ENCODE peak calls at places on chromosomes 4 and X, in ten cellular contexts. U is occipital lobe; Z is EH; W is activated CD4-positive, alpha-beta T cell treated with anti-CD3 and anti-CD28 coated beads, Interleukin-2, amount 10 ng/mL, durations not matched to agents 24 days and 14 days; K is NCI-H2029 treated with DMSO at 0.1 percent for 48 hours; O is Ammon's horn; G is OCI-M1; D is effector memory CD8-positive, alpha-beta T cell; Y is NCI-H1417; M is NCI-H1436. Q is an unnamed sample.

GRCh38 chr4:4913628-4914027 is 54.2 kb downstream of the MSX1 start:
- DNase-seq in U (no peak), Z (no peak), W (no peak), K (no peak), O (no peak), G (no peak), D (no peak), Y (no peak), M (no peak), Q (no peak)

GRCh38 chr4:116926631-116927295 is 158.6 kb downstream of the TRAM1L1 start:
- DNase-seq in U (no peak), Z (no peak), W (no peak), K (no peak), O (peak; percentile 3), G (no peak), D (no peak), Y (no peak), M (no peak), Q (no peak)

GRCh38 chr4:76607266-76607799 is 172.3 kb downstream of the SHROOM3 start:
- DNase-seq in U (no peak), Z (peak; percentile 97), W (no peak), K (no peak), O (no peak), G (no peak), D (no peak), Y (no peak), M (no peak), Q (no peak)

GRCh38 chr4:56668267-56668666 is 12.8 kb downstream of the HOPX start:
- DNase-seq in U (no peak), Z (peak; percentile 33), W (peak; percentile 66), K (no peak), O (no peak), G (peak; percentile 45), D (no peak), Y (no peak), M (no peak), Q (no peak)

GRCh38 chr4:159549092-159549491 is 446.2 kb downstream of the RAPGEF2 start:
- DNase-seq in U (no peak), Z (no peak), W (no peak), K (no peak), O (no peak), G (no peak), D (no peak), Y (no peak), M (no peak), Q (no peak)

GRCh38 chr4:47831026-47831689 is 6.7 kb downstream of the CORIN start:
- DNase-seq in U (no peak), Z (no peak), W (no peak), K (peak; percentile 57), O (no peak), G (no peak), D (no peak), Y (peak; percentile 25), M (no peak), Q (no peak)

GRCh38 chr4:56466910-56467283 is 520 bp upstream of the SRP72 start:
- DNase-seq in U (no peak), Z (no peak), W (peak; percentile 64), K (no peak), O (no peak), G (peak; percentile 64), D (no peak), Y (peak; percentile 48), M (no peak), Q (no peak)

GRCh38 chr4:106318511-106318910 is 2.2 kb downstream of the AIMP1 start:
- DNase-seq in U (no peak), Z (no peak), W (no peak), K (no peak), O (no peak), G (no peak), D (no peak), Y (no peak), M (no peak), Q (no peak)

GRCh38 chr4:152211936-152212675 is 323.8 kb downstream of the FBXW7 start:
- DNase-seq in U (no peak), Z (no peak), W (no peak), K (no peak), O (no peak), G (no peak), D (no peak), Y (peak; percentile 65), M (no peak), Q (no peak)

GRCh38 chr4:145679520-145679919 is 426 bp upstream of the C4orf51 start:
- DNase-seq in U (no peak), Z (peak; percentile 89), W (no peak), K (peak; percentile 82), O (peak; percentile 4), G (peak; percentile 24), D (no peak), Y (peak; percentile 45), M (peak; percentile 47), Q (no peak)

GRCh38 chr4:38811307-38811706 is 6.7 kb upstream of the TLR1 start:
- DNase-seq in U (no peak), Z (no peak), W (peak; percentile 50), K (no peak), O (no peak), G (no peak), D (no peak), Y (no peak), M (no peak), Q (no peak)

GRCh38 chr4:73589887-73590801 is 30.1 kb downstream of the RASSF6 start:
- DNase-seq in U (no peak), Z (no peak), W (no peak), K (peak; percentile 81), O (no peak), G (peak; percentile 51), D (no peak), Y (peak; percentile 71), M (peak; percentile 70), Q (no peak)

GRCh38 chr4:124527364-124527763 is 185.2 kb downstream of the ANKRD50 start:
- DNase-seq in U (no peak), Z (no peak), W (no peak), K (no peak), O (no peak), G (no peak), D (no peak), Y (no peak), M (no peak), Q (no peak)

GRCh38 chr4:10232114-10232513 is 115.5 kb upstream of the WDR1 start:
- DNase-seq in U (no peak), Z (no peak), W (no peak), K (no peak), O (no peak), G (no peak), D (no peak), Y (no peak), M (no peak), Q (no peak)

GRCh38 chr4:169818063-169818679 is 60.4 kb upstream of the HPF1 start:
- DNase-seq in U (no peak), Z (no peak), W (no peak), K (no peak), O (no peak), G (peak; percentile 81), D (no peak), Y (no peak), M (no peak), Q (no peak)

GRCh38 chr4:24764305-24764704 is 31.1 kb upstream of the SOD3 start:
- DNase-seq in U (no peak), Z (peak; percentile 28), W (no peak), K (no peak), O (no peak), G (no peak), D (no peak), Y (no peak), M (no peak), Q (no peak)

GRCh38 chr4:4693258-4693657 is 151.4 kb upstream of the STX18 start:
- DNase-seq in U (no peak), Z (peak; percentile 46), W (no peak), K (no peak), O (no peak), G (no peak), D (no peak), Y (no peak), M (no peak), Q (no peak)

GRCh38 chr4:10185518-10186227 is 69.1 kb upstream of the WDR1 start:
- DNase-seq in U (no peak), Z (peak; percentile 72), W (no peak), K (no peak), O (no peak), G (peak; percentile 61), D (no peak), Y (no peak), M (no peak), Q (no peak)

GRCh38 chrX:153926863-153927685 is 1.0 kb upstream of the ARHGAP4 start:
- DNase-seq in U (no peak), Z (peak; percentile 54), W (peak; percentile 92), K (peak; percentile 13), O (peak; percentile 50), G (peak; percentile 94), D (peak; percentile 64), Y (peak; percentile 72), M (peak; percentile 89), Q (peak; percentile 63)

GRCh38 chrX:72620550-72621145 is 48.0 kb upstream of the HDAC8 start:
- DNase-seq in U (no peak), Z (peak; percentile 79), W (peak; percentile 69), K (no peak), O (no peak), G (no peak), D (no peak), Y (no peak), M (no peak), Q (no peak)

GRCh38 chrX:17500145-17500579 is 125.2 kb downstream of the NHS start:
- DNase-seq in U (no peak), Z (peak; percentile 74), W (no peak), K (peak; percentile 11), O (no peak), G (no peak), D (no peak), Y (no peak), M (no peak), Q (no peak)

GRCh38 chr4:77434299-77435092 is 171.1 kb upstream of the CXCL13 start:
- DNase-seq in U (no peak), Z (no peak), W (no peak), K (no peak), O (no peak), G (no peak), D (no peak), Y (no peak), M (no peak), Q (no peak)

GRCh38 chrX:120274958-120275357 is 24.3 kb downstream of the ZBTB33 start:
- DNase-seq in U (no peak), Z (no peak), W (no peak), K (no peak), O (no peak), G (no peak), D (no peak), Y (no peak), M (no peak), Q (no peak)

GRCh38 chr4:107519057-107519456 is 201.0 kb downstream of the PAPSS1 start:
- DNase-seq in U (no peak), Z (peak; percentile 17), W (no peak), K (no peak), O (peak; percentile 32), G (peak; percentile 70), D (no peak), Y (peak; percentile 24), M (no peak), Q (no peak)

GRCh38 chr4:73922317-73922716 is 53.1 kb downstream of the CXCL1 start:
- DNase-seq in U (no peak), Z (no peak), W (no peak), K (no peak), O (no peak), G (no peak), D (no peak), Y (no peak), M (no peak), Q (no peak)

GRCh38 chrX:3145716-3146115 is 104.4 kb downstream of the ARSF start:
- DNase-seq in U (no peak), Z (peak; percentile 26), W (no peak), K (no peak), O (no peak), G (no peak), D (no peak), Y (no peak), M (no peak), Q (no peak)

GRCh38 chrX:94058728-94059382 is 384.8 kb downstream of the FAM133A start:
- DNase-seq in U (no peak), Z (no peak), W (no peak), K (no peak), O (peak; percentile 31), G (peak; percentile 60), D (no peak), Y (peak; percentile 47), M (no peak), Q (no peak)

Q was measured in effector CD8-positive, alpha-beta T cell.